ENCODE peak calls at places on chromosomes 6 and 20, in four cellular contexts. One of them, this sample, is unnamed.

GRCh38 chr20:14454296-14454695 is 116.9 kb upstream of the FLRT3 start:
- DNase-seq in IMR-90: peak; percentile 55
- DNase-seq in heart left ventricle: no peak
- DNase-seq in esophagus muscularis mucosa: no peak
- DNase-seq in this sample: no peak

GRCh38 chr20:5181492-5181891 is 54.7 kb downstream of the CDS2 start:
- DNase-seq in IMR-90: no peak
- DNase-seq in heart left ventricle: no peak
- DNase-seq in esophagus muscularis mucosa: no peak
- DNase-seq in this sample: no peak

GRCh38 chr20:5652626-5653573 is 97.3 kb upstream of the SHLD1 start:
- DNase-seq in IMR-90: peak; percentile 98
- DNase-seq in heart left ventricle: no peak
- DNase-seq in esophagus muscularis mucosa: no peak
- DNase-seq in this sample: no peak

GRCh38 chr20:2544211-2544610 is 7.8 kb downstream of the TMC2 start:
- DNase-seq in IMR-90: peak; percentile 7
- DNase-seq in heart left ventricle: no peak
- DNase-seq in esophagus muscularis mucosa: peak; percentile 5
- DNase-seq in this sample: peak; percentile 5

GRCh38 chr6:30615219-30615957 is 1.7 kb downstream of the PPP1R10 start:
- DNase-seq in IMR-90: peak; percentile 91
- DNase-seq in heart left ventricle: peak; percentile 48
- DNase-seq in esophagus muscularis mucosa: no peak
- DNase-seq in this sample: peak; percentile 55

GRCh38 chr6:130900913-130901312 is 73.7 kb downstream of the SMLR1 start:
- DNase-seq in IMR-90: peak; percentile 80
- DNase-seq in heart left ventricle: peak; percentile 57
- DNase-seq in esophagus muscularis mucosa: no peak
- DNase-seq in this sample: no peak

GRCh38 chr20:25071722-25072121 is 10.2 kb downstream of the VSX1 start:
- DNase-seq in IMR-90: no peak
- DNase-seq in heart left ventricle: no peak
- DNase-seq in esophagus muscularis mucosa: no peak
- DNase-seq in this sample: no peak

GRCh38 chr20:54295686-54296085 is 87.8 kb downstream of the PFDN4 start:
- DNase-seq in IMR-90: no peak
- DNase-seq in heart left ventricle: no peak
- DNase-seq in esophagus muscularis mucosa: no peak
- DNase-seq in this sample: no peak

GRCh38 chr6:34866509-34866908 is 21.3 kb downstream of the TAF11 start:
- DNase-seq in IMR-90: no peak
- DNase-seq in heart left ventricle: no peak
- DNase-seq in esophagus muscularis mucosa: no peak
- DNase-seq in this sample: no peak

GRCh38 chr6:98547151-98547550 is 287.2 kb upstream of the POU3F2 start:
- DNase-seq in IMR-90: no peak
- DNase-seq in heart left ventricle: no peak
- DNase-seq in esophagus muscularis mucosa: no peak
- DNase-seq in this sample: no peak

GRCh38 chr6:132130530-132131298 is 179.5 kb upstream of the CCN2 start:
- DNase-seq in IMR-90: peak; percentile 68
- DNase-seq in heart left ventricle: peak; percentile 66
- DNase-seq in esophagus muscularis mucosa: no peak
- DNase-seq in this sample: no peak

GRCh38 chr20:4036351-4036750 is 21.0 kb upstream of the RNF24 start:
- DNase-seq in IMR-90: no peak
- DNase-seq in heart left ventricle: no peak
- DNase-seq in esophagus muscularis mucosa: no peak
- DNase-seq in this sample: no peak

GRCh38 chr6:145006914-145007313 is 721.8 kb downstream of the UTRN start:
- DNase-seq in IMR-90: no peak
- DNase-seq in heart left ventricle: no peak
- DNase-seq in esophagus muscularis mucosa: no peak
- DNase-seq in this sample: no peak

GRCh38 chr20:32792316-32792715 is 27.4 kb upstream of the MAPRE1 start:
- DNase-seq in IMR-90: peak; percentile 23
- DNase-seq in heart left ventricle: no peak
- DNase-seq in esophagus muscularis mucosa: no peak
- DNase-seq in this sample: no peak

GRCh38 chr6:1916334-1916985 is 306.7 kb downstream of the FOXC1 start:
- DNase-seq in IMR-90: peak; percentile 83
- DNase-seq in heart left ventricle: no peak
- DNase-seq in esophagus muscularis mucosa: peak; percentile 17
- DNase-seq in this sample: no peak

GRCh38 chr6:37141291-37142046 is 28.5 kb upstream of the PIM1 start:
- DNase-seq in IMR-90: peak; percentile 81
- DNase-seq in heart left ventricle: no peak
- DNase-seq in esophagus muscularis mucosa: no peak
- DNase-seq in this sample: no peak

GRCh38 chr6:113645576-113645970 is 211.6 kb upstream of the MARCKS start:
- DNase-seq in IMR-90: peak; percentile 97
- DNase-seq in heart left ventricle: no peak
- DNase-seq in esophagus muscularis mucosa: no peak
- DNase-seq in this sample: no peak

GRCh38 chr20:61808497-61808896 is 257.2 kb downstream of the TAF4 start:
- DNase-seq in IMR-90: no peak
- DNase-seq in heart left ventricle: no peak
- DNase-seq in esophagus muscularis mucosa: no peak
- DNase-seq in this sample: no peak

GRCh38 chr6:48449002-48449401 is 338.0 kb upstream of the PTCHD4 start:
- DNase-seq in IMR-90: peak; percentile 19
- DNase-seq in heart left ventricle: no peak
- DNase-seq in esophagus muscularis mucosa: no peak
- DNase-seq in this sample: no peak

GRCh38 chr6:6497976-6498375 is 90.5 kb upstream of the LY86 start:
- DNase-seq in IMR-90: no peak
- DNase-seq in heart left ventricle: no peak
- DNase-seq in esophagus muscularis mucosa: peak; percentile 45
- DNase-seq in this sample: no peak

GRCh38 chr6:15712813-15713212 is 50.0 kb upstream of the DTNBP1 start:
- DNase-seq in IMR-90: no peak
- DNase-seq in heart left ventricle: no peak
- DNase-seq in esophagus muscularis mucosa: no peak
- DNase-seq in this sample: no peak

GRCh38 chr6:125910518-125910917 is 46.1 kb upstream of the HINT3 start:
- DNase-seq in IMR-90: peak; percentile 76
- DNase-seq in heart left ventricle: no peak
- DNase-seq in esophagus muscularis mucosa: no peak
- DNase-seq in this sample: no peak

GRCh38 chr20:37596890-37597539 is 69.3 kb upstream of the BLCAP start:
- DNase-seq in IMR-90: no peak
- DNase-seq in heart left ventricle: no peak
- DNase-seq in esophagus muscularis mucosa: no peak
- DNase-seq in this sample: no peak

GRCh38 chr6:5256952-5257351 is 3.8 kb downstream of the LYRM4 start:
- DNase-seq in IMR-90: no peak
- DNase-seq in heart left ventricle: no peak
- DNase-seq in esophagus muscularis mucosa: no peak
- DNase-seq in this sample: no peak

GRCh38 chr6:41935190-41935569 is 6.4 kb downstream of the CCND3 start:
- DNase-seq in IMR-90: no peak
- DNase-seq in heart left ventricle: no peak
- DNase-seq in esophagus muscularis mucosa: no peak
- DNase-seq in this sample: no peak

GRCh38 chr6:41936073-41936837 is 5.4 kb downstream of the CCND3 start:
- DNase-seq in IMR-90: peak; percentile 85
- DNase-seq in heart left ventricle: peak; percentile 87
- DNase-seq in esophagus muscularis mucosa: no peak
- DNase-seq in this sample: peak; percentile 73

GRCh38 chr6:41937472-41937871 is 4.1 kb downstream of the CCND3 start:
- DNase-seq in IMR-90: no peak
- DNase-seq in heart left ventricle: no peak
- DNase-seq in esophagus muscularis mucosa: no peak
- DNase-seq in this sample: no peak

GRCh38 chr6:41934278-41935189 is 7.1 kb downstream of the CCND3 start:
- DNase-seq in IMR-90: no peak
- DNase-seq in heart left ventricle: no peak
- DNase-seq in esophagus muscularis mucosa: no peak
- DNase-seq in this sample: no peak

DNA sequence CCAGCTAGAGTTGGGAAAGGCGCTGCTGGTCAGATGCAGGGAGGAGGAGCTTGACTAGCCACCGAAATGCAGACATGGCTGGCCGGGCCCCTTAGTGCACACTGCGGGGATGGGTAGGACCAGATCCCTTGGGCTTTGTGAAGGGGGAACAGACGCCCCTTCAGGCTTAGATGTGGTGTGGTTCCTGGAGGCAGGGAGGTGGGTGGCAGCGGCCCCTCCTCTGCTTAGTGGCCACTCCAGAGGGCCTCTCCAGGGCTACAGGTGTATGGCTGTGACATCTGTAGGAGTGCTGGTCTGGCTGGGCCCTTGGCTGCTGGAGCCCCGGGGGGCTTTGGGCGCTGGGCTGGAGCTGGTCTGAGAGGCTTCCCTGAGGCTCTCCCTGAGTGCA is 5.9 kb downstream of the CCND3 start:
- DNase-seq in IMR-90: no peak
- DNase-seq in heart left ventricle: no peak
- DNase-seq in esophagus muscularis mucosa: no peak
- DNase-seq in this sample: no peak
- H3K4me1 ChIP-seq in IMR-90: peaks cover 26% of the 10 kb centered on the region
- H3K4me1 ChIP-seq in heart left ventricle: peaks cover 47% of the 10 kb centered on the region
- H3K4me1 ChIP-seq in esophagus muscularis mucosa: peaks cover 51% of the 10 kb centered on the region
- H3K4me1 ChIP-seq in this sample: peaks cover 23% of the 10 kb centered on the region

GRCh38 chr20:63280371-63280770 is 7.8 kb downstream of the ARFGAP1 start:
- DNase-seq in IMR-90: no peak
- DNase-seq in heart left ventricle: peak; percentile 11
- DNase-seq in esophagus muscularis mucosa: no peak
- DNase-seq in this sample: no peak

GRCh38 chr20:63282946-63283345 is 10.0 kb upstream of the COL20A1 start:
- DNase-seq in IMR-90: no peak
- DNase-seq in heart left ventricle: no peak
- DNase-seq in esophagus muscularis mucosa: no peak
- DNase-seq in this sample: no peak

GRCh38 chr20:63279931-63280330 is 7.3 kb downstream of the ARFGAP1 start:
- DNase-seq in IMR-90: no peak
- DNase-seq in heart left ventricle: no peak
- DNase-seq in esophagus muscularis mucosa: no peak
- DNase-seq in this sample: no peak

GRCh38 chr20:63281741-63282665 is 9.4 kb downstream of the ARFGAP1 start:
- DNase-seq in IMR-90: no peak
- DNase-seq in heart left ventricle: peak; percentile 7
- DNase-seq in esophagus muscularis mucosa: no peak
- DNase-seq in this sample: no peak

GRCh38 chr20:63280929-63281545 is 8.4 kb downstream of the ARFGAP1 start:
- DNase-seq in IMR-90: no peak
- DNase-seq in heart left ventricle: peak; percentile 14
- DNase-seq in esophagus muscularis mucosa: no peak
- DNase-seq in this sample: no peak
- H3K36me3 ChIP-seq in IMR-90: peaks cover 85% of the 10 kb centered on the region
- H3K36me3 ChIP-seq in heart left ventricle: peaks cover 96% of the 10 kb centered on the region
- H3K36me3 ChIP-seq in esophagus muscularis mucosa: peaks cover 100% of the 10 kb centered on the region
- H3K36me3 ChIP-seq in this sample: peaks cover 82% of the 10 kb centered on the region

DNA sequence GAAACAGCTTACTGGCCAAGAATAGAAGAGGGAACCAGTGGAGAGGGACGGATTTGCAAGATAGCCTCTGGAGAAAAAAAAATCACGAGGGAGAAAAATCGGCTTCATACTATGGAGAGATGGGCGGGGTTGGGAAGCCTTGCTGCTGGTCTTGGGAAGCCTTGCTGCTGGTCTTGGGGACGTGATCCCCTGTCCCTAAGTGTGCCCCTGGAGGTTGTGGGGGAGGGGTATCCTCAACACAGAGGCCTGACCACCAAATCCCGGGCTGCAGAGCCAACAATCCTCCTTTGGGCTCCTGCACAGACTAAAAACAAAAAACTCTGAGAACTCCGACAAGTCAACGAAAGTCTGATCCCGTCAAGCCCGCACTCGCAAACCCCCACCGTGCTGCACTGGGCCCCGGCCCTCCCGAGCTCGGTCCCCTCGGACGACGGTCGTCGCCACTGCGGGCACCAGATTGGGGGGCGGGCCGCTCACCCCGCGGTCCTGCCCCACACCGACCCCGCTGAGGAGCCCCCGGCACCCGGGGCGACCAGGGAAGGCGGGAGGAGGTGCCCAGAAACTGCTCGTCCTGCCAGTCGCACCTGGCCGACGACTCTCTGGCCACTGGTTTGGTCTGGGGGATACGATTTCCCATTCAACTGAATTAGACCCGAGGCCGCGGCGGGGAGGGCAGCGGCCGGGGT is 720 bp downstream of the MAP7 start:
- DNase-seq in IMR-90: no peak
- DNase-seq in heart left ventricle: no peak
- DNase-seq in esophagus muscularis mucosa: no peak
- DNase-seq in this sample: peak; percentile 40
- H3K4me3 ChIP-seq in IMR-90: peak overlapping the region; percentile 72
- H3K4me3 ChIP-seq in heart left ventricle: peak overlapping the region; percentile 86
- H3K4me3 ChIP-seq in esophagus muscularis mucosa: peak overlapping the region; percentile 74
- H3K4me3 ChIP-seq in this sample: peak overlapping the region; percentile 80

GRCh38 chr20:51487525-51488279 is 54.8 kb downstream of the NFATC2 start:
- DNase-seq in IMR-90: peak; percentile 95
- DNase-seq in heart left ventricle: peak; percentile 6
- DNase-seq in esophagus muscularis mucosa: no peak
- DNase-seq in this sample: no peak

GRCh38 chr20:51490635-51491034 is 51.9 kb downstream of the NFATC2 start:
- DNase-seq in IMR-90: no peak
- DNase-seq in heart left ventricle: no peak
- DNase-seq in esophagus muscularis mucosa: no peak
- DNase-seq in this sample: no peak

GRCh38 chr20:51488331-51488730 is 54.2 kb downstream of the NFATC2 start:
- DNase-seq in IMR-90: no peak
- DNase-seq in heart left ventricle: no peak
- DNase-seq in esophagus muscularis mucosa: no peak
- DNase-seq in this sample: no peak

GRCh38 chr20:51491393-51491792 is 51.1 kb downstream of the NFATC2 start:
- DNase-seq in IMR-90: no peak
- DNase-seq in heart left ventricle: no peak
- DNase-seq in esophagus muscularis mucosa: no peak
- DNase-seq in this sample: no peak

GRCh38 chr20:51489611-51490010 is 52.9 kb downstream of the NFATC2 start:
- DNase-seq in IMR-90: peak; percentile 49
- DNase-seq in heart left ventricle: no peak
- DNase-seq in esophagus muscularis mucosa: no peak
- DNase-seq in this sample: no peak
- H3K4me1 ChIP-seq in IMR-90: peaks cover 10% of the 10 kb centered on the region
- H3K4me1 ChIP-seq in heart left ventricle: peaks cover 11% of the 10 kb centered on the region
- H3K4me1 ChIP-seq in esophagus muscularis mucosa: peaks cover 39% of the 10 kb centered on the region
- H3K4me1 ChIP-seq in this sample: peaks cover 3% of the 10 kb centered on the region